ENCODE peak calls at places on chromosomes 1 and 21, in six cellular contexts. W is WTC11, Q is EL, F is upper lobe of right lung, U is iPS DF 6.9, A is HTR-8/SVneo. Y is an unnamed sample.

GRCh38 chr1:192559115-192560006 is 16.2 kb upstream of the RGS1 start:
- DNase-seq in W (no peak), Q (peak), F (no peak), U (no peak), A (peak), Y (no peak)

GRCh38 chr1:117616356-117616755 is 10.5 kb downstream of the TENT5C start:
- DNase-seq in W (no peak), Q (no peak), F (no peak), U (no peak), A (no peak), Y (no peak)

GRCh38 chr1:33096358-33097005 is 15.5 kb downstream of the AZIN2 start:
- DNase-seq in W (no peak), Q (no peak), F (no peak), U (no peak), A (no peak), Y (no peak)

GRCh38 chr1:1122981-1123480 is 7.1 kb upstream of the C1orf159 start:
- DNase-seq in W (peak), Q (peak), F (no peak), U (no peak), A (no peak), Y (no peak)

GRCh38 chr1:159881930-159882839 is 17.8 kb downstream of the CFAP45 start:
- DNase-seq in W (no peak), Q (peak), F (no peak), U (no peak), A (peak), Y (no peak)

GRCh38 chr1:185409763-185410528 is 92.9 kb upstream of the IVNS1ABP start:
- DNase-seq in W (no peak), Q (no peak), F (no peak), U (no peak), A (no peak), Y (no peak)

GRCh38 chr1:162094271-162094670 is 24.8 kb downstream of the NOS1AP start:
- DNase-seq in W (no peak), Q (peak), F (no peak), U (no peak), A (no peak), Y (no peak)

GRCh38 chr1:57067863-57068262 is 102.0 kb upstream of the C8B start:
- DNase-seq in W (no peak), Q (no peak), F (no peak), U (no peak), A (no peak), Y (no peak)

GRCh38 chr1:20136249-20136648 is 2.9 kb upstream of the PLA2G2F start:
- DNase-seq in W (no peak), Q (no peak), F (no peak), U (no peak), A (no peak), Y (no peak)

GRCh38 chr1:212974735-212975606 is 24.6 kb downstream of the VASH2 start:
- DNase-seq in W (no peak), Q (no peak), F (no peak), U (no peak), A (no peak), Y (no peak)

GRCh38 chr1:209249280-209249670 is 334.2 kb upstream of the CAMK1G start:
- DNase-seq in W (no peak), Q (no peak), F (no peak), U (no peak), A (no peak), Y (no peak)

GRCh38 chr1:168467452-168467851 is 76.3 kb downstream of the XCL2 start:
- DNase-seq in W (no peak), Q (no peak), F (no peak), U (no peak), A (no peak), Y (no peak)

GRCh38 chr1:10909697-10910489 is 102.6 kb upstream of the TARDBP start:
- DNase-seq in W (peak), Q (peak), F (peak), U (peak), A (peak), Y (peak)

GRCh38 chr21:37916795-37917142 is 512 bp upstream of the KCNJ6 start:
- DNase-seq in W (peak), Q (peak), F (no peak), U (no peak), A (no peak), Y (no peak)

GRCh38 chr1:172279951-172280350 is 140.5 kb upstream of the C1orf105 start:
- DNase-seq in W (no peak), Q (peak), F (no peak), U (no peak), A (no peak), Y (no peak)

GRCh38 chr21:38787461-38788274 is 18.1 kb upstream of the ETS2 start:
- DNase-seq in W (no peak), Q (peak), F (no peak), U (no peak), A (peak), Y (no peak)

GRCh38 chr1:160167580-160167979 is 16.2 kb downstream of the ATP1A4 start:
- DNase-seq in W (no peak), Q (no peak), F (no peak), U (no peak), A (no peak), Y (no peak)

GRCh38 chr1:6358757-6359567 is 34.6 kb downstream of the ACOT7 start:
- DNase-seq in W (no peak), Q (peak), F (no peak), U (no peak), A (no peak), Y (no peak)

GRCh38 chr21:43332461-43332860 is 94.5 kb downstream of the SIK1 start:
- DNase-seq in W (no peak), Q (no peak), F (no peak), U (no peak), A (no peak), Y (no peak)

GRCh38 chr1:198798923-198799386 is 160.1 kb downstream of the PTPRC start:
- DNase-seq in W (no peak), Q (no peak), F (no peak), U (no peak), A (no peak), Y (no peak)

GRCh38 chr1:227946624-227947424 is 908 bp downstream of the WNT9A start:
- DNase-seq in W (peak), Q (peak), F (peak), U (no peak), A (peak), Y (peak)

GRCh38 chr1:226548281-226549093 is at the start of gene STUM:
- DNase-seq in W (peak), Q (peak), F (peak), U (no peak), A (no peak), Y (no peak)

GRCh38 chr1:37946703-37947360 is at the start of gene INPP5B:
- DNase-seq in W (peak), Q (peak), F (peak), U (peak), A (peak), Y (peak)

GRCh38 chr1:61254629-61255323 is 172.4 kb downstream of the NFIA start:
- DNase-seq in W (no peak), Q (peak), F (no peak), U (no peak), A (no peak), Y (no peak)

GRCh38 chr1:154599658-154600057 is 8.3 kb downstream of the ADAR start:
- DNase-seq in W (no peak), Q (no peak), F (no peak), U (no peak), A (no peak), Y (no peak)

GRCh38 chr1:55055951-55056631 is 16.7 kb downstream of the PCSK9 start:
- DNase-seq in W (no peak), Q (no peak), F (no peak), U (no peak), A (no peak), Y (no peak)

GRCh38 chr1:146036990-146037646 is 15.6 kb upstream of the HJV start:
- DNase-seq in W (peak), Q (peak), F (peak), U (no peak), A (no peak), Y (peak)

GRCh38 chr1:231969078-231969477 is 342.5 kb downstream of the DISC1 start:
- DNase-seq in W (no peak), Q (no peak), F (no peak), U (no peak), A (no peak), Y (no peak)

GRCh38 chr1:201728731-201729130 is 100.2 kb upstream of the IPO9 start:
- DNase-seq in W (no peak), Q (no peak), F (no peak), U (no peak), A (no peak), Y (no peak)

GRCh38 chr1:219422811-219423598 is 189.9 kb downstream of the ZC3H11B start:
- DNase-seq in W (no peak), Q (peak), F (no peak), U (no peak), A (no peak), Y (no peak)

GRCh38 chr1:187476671-187477070 is 647.9 kb downstream of the PLA2G4A start:
- DNase-seq in W (no peak), Q (no peak), F (no peak), U (no peak), A (no peak), Y (no peak)

GRCh38 chr1:233060595-233060994 is 110.2 kb downstream of the NTPCR start:
- DNase-seq in W (no peak), Q (no peak), F (no peak), U (no peak), A (no peak), Y (no peak)

GRCh38 chr1:33255347-33256311 is 663 bp upstream of the ZNF362 start:
- DNase-seq in W (peak), Q (peak), F (peak), U (peak), A (peak), Y (peak)

GRCh38 chr1:52210044-52210443 is 68.2 kb downstream of the ZFYVE9 start:
- DNase-seq in W (no peak), Q (peak), F (no peak), U (no peak), A (no peak), Y (no peak)

GRCh38 chr1:94358630-94359599 is 59.3 kb upstream of the ABCD3 start:
- DNase-seq in W (no peak), Q (no peak), F (no peak), U (no peak), A (no peak), Y (no peak)

GRCh38 chr1:231612393-231613089 is 14.0 kb upstream of the DISC1 start:
- DNase-seq in W (no peak), Q (no peak), F (peak), U (no peak), A (no peak), Y (peak)

GRCh38 chr1:13917607-13918006 is 217.6 kb downstream of the PRDM2 start:
- DNase-seq in W (no peak), Q (no peak), F (no peak), U (no peak), A (no peak), Y (no peak)